ENCODE peak calls at places on chromosomes 11 and 22, in eight cellular contexts. H is NCI-H1105, O is endothelial cell of umbilical vein, I is gastrocnemius medialis, S is Right ventricle myocardium inferior, M is NCI-H1417, D is PC-3, J is choroid plexus epithelial cell. W is an unnamed sample.

GRCh38 chr11:45677811-45678515 is 12.5 kb upstream of the CHST1 start:
- DNase-seq in H (no peak), O (no peak), I (no peak), S (no peak), M (no peak), D (no peak), J (no peak), W (no peak)

GRCh38 chr11:104332110-104332509 is 168.2 kb upstream of the PDGFD start:
- DNase-seq in H (no peak), O (peak), I (no peak), S (no peak), M (no peak), D (peak), J (peak), W (no peak)

GRCh38 chr11:888290-889212 is 22.1 kb downstream of the CHID1 start:
- DNase-seq in H (no peak), O (no peak), I (no peak), S (no peak), M (no peak), D (no peak), J (no peak), W (no peak)

GRCh38 chr11:60857378-60858232 is 1.9 kb upstream of the PTGDR2 start:
- DNase-seq in H (no peak), O (no peak), I (no peak), S (no peak), M (no peak), D (peak), J (peak), W (no peak)

GRCh38 chr11:20259506-20259905 is 99.2 kb upstream of the DBX1 start:
- DNase-seq in H (no peak), O (no peak), I (no peak), S (no peak), M (no peak), D (no peak), J (no peak), W (no peak)

GRCh38 chr22:42330953-42331525 is 60.6 kb upstream of the TCF20 start:
- DNase-seq in H (peak), O (no peak), I (no peak), S (no peak), M (peak), D (no peak), J (no peak), W (no peak)

GRCh38 chr11:77819921-77820564 is 479 bp downstream of the RSF1 start:
- DNase-seq in H (peak), O (peak), I (peak), S (no peak), M (peak), D (peak), J (peak), W (peak)

GRCh38 chr11:33997473-33998347 is 53.8 kb upstream of the CAPRIN1 start:
- DNase-seq in H (no peak), O (no peak), I (no peak), S (no peak), M (peak), D (peak), J (peak), W (peak)

GRCh38 chr11:65204646-65205601 is 23.2 kb downstream of the CAPN1 start:
- DNase-seq in H (peak), O (peak), I (no peak), S (no peak), M (peak), D (peak), J (peak), W (peak)

GRCh38 chr11:64656797-64657196 is 65.8 kb downstream of the SLC22A12 start:
- DNase-seq in H (no peak), O (no peak), I (no peak), S (no peak), M (no peak), D (no peak), J (peak), W (no peak)

GRCh38 chr11:1388763-1389102 is 1.0 kb upstream of the BRSK2 start:
- DNase-seq in H (peak), O (no peak), I (no peak), S (peak), M (peak), D (no peak), J (no peak), W (no peak)

GRCh38 chr11:126359431-126360048 is 4.1 kb downstream of the ST3GAL4 start:
- DNase-seq in H (peak), O (no peak), I (no peak), S (peak), M (no peak), D (no peak), J (peak), W (peak)

GRCh38 chr22:37169947-37170688 is 17.9 kb downstream of the C1QTNF6 start:
- DNase-seq in H (no peak), O (no peak), I (no peak), S (peak), M (no peak), D (no peak), J (no peak), W (no peak)

GRCh38 chr22:27651486-27651885 is 150.1 kb downstream of the MN1 start:
- DNase-seq in H (no peak), O (no peak), I (peak), S (no peak), M (no peak), D (no peak), J (no peak), W (no peak)

GRCh38 chr11:21485426-21485825 is 707.5 kb upstream of the ANO5 start:
- DNase-seq in H (no peak), O (no peak), I (no peak), S (no peak), M (no peak), D (no peak), J (no peak), W (no peak)